ENCODE peak calls at places on chromosomes 4 and X, in four cellular contexts. One of them, this sample, is unnamed.

GRCh38 chr4:185421366-185422124 is 4.2 kb downstream of the UFSP2 start:
- DNase-seq in tibial artery: no peak
- DNase-seq in H9: no peak
- DNase-seq in testis: no peak
- DNase-seq in this sample: no peak

GRCh38 chrX:1440506-1440905 is 12.2 kb downstream of the ASMTL start:
- DNase-seq in tibial artery: no peak
- DNase-seq in testis: no peak
- DNase-seq in H9: no peak
- DNase-seq in this sample: no peak

GRCh38 chr4:4443821-4444220 is 56.9 kb downstream of the NSG1 start:
- DNase-seq in tibial artery: no peak
- DNase-seq in H9: no peak
- DNase-seq in testis: no peak
- DNase-seq in this sample: no peak

GRCh38 chr4:182143822-182144620 is 99.2 kb upstream of the TENM3 start:
- DNase-seq in testis: peak; percentile 66
- DNase-seq in H9: peak; percentile 80
- DNase-seq in tibial artery: no peak
- DNase-seq in this sample: peak; percentile 49

GRCh38 chrX:107448625-107449468 is 605 bp upstream of the FRMPD3 start:
- DNase-seq in testis: no peak
- DNase-seq in H9: peak; percentile 81
- DNase-seq in tibial artery: no peak
- DNase-seq in this sample: no peak

GRCh38 chr4:139164731-139165130 is 12.3 kb downstream of the ELF2 start:
- DNase-seq in testis: no peak
- DNase-seq in tibial artery: no peak
- DNase-seq in H9: no peak
- DNase-seq in this sample: no peak

GRCh38 chr4:156939151-156939550 is 32.4 kb downstream of the PDGFC start:
- DNase-seq in tibial artery: no peak
- DNase-seq in testis: no peak
- DNase-seq in H9: no peak
- DNase-seq in this sample: no peak

GRCh38 chr4:159946983-159947645 is 844.2 kb downstream of the RAPGEF2 start:
- DNase-seq in testis: no peak
- DNase-seq in H9: no peak
- DNase-seq in tibial artery: no peak
- DNase-seq in this sample: no peak

GRCh38 chr4:154503598-154503997 is 12.0 kb upstream of the DCHS2 start:
- DNase-seq in tibial artery: no peak
- DNase-seq in H9: no peak
- DNase-seq in testis: no peak
- DNase-seq in this sample: no peak

GRCh38 chrX:133965321-133965720 is 20.1 kb downstream of the GPC3 start:
- DNase-seq in tibial artery: no peak
- DNase-seq in H9: no peak
- DNase-seq in testis: no peak
- DNase-seq in this sample: no peak

GRCh38 chrX:13689519-13690211 is 737 bp downstream of the RAB9A start:
- DNase-seq in tibial artery: peak; percentile 18
- DNase-seq in testis: no peak
- DNase-seq in H9: no peak
- DNase-seq in this sample: no peak

GRCh38 chr4:148240241-148240640 is 202.0 kb downstream of the NR3C2 start:
- DNase-seq in testis: no peak
- DNase-seq in H9: no peak
- DNase-seq in tibial artery: no peak
- DNase-seq in this sample: no peak

GRCh38 chr4:27084685-27085356 is 224.2 kb downstream of the STIM2 start:
- DNase-seq in tibial artery: no peak
- DNase-seq in testis: peak; percentile 23
- DNase-seq in H9: peak; percentile 74
- DNase-seq in this sample: peak; percentile 27

GRCh38 chr4:84482564-84483563 is 16.2 kb downstream of the NKX6-1 start:
- DNase-seq in testis: peak; percentile 67
- DNase-seq in H9: peak; percentile 89
- DNase-seq in tibial artery: no peak
- DNase-seq in this sample: peak; percentile 31

GRCh38 chr4:157674699-157675098 is 454.2 kb downstream of the GRIA2 start:
- DNase-seq in tibial artery: no peak
- DNase-seq in H9: no peak
- DNase-seq in testis: no peak
- DNase-seq in this sample: no peak

GRCh38 chr4:156298230-156298629 is 344.6 kb upstream of the CTSO start:
- DNase-seq in H9: no peak
- DNase-seq in testis: no peak
- DNase-seq in tibial artery: no peak
- DNase-seq in this sample: no peak

GRCh38 chr4:119132306-119132705 is 3.3 kb upstream of the MYOZ2 start:
- DNase-seq in tibial artery: no peak
- DNase-seq in testis: no peak
- DNase-seq in H9: no peak
- DNase-seq in this sample: no peak

GRCh38 chr4:155444695-155445094 is 67.9 kb upstream of the MAP9 start:
- DNase-seq in tibial artery: no peak
- DNase-seq in H9: no peak
- DNase-seq in testis: no peak
- DNase-seq in this sample: no peak

GRCh38 chr4:26792639-26793038 is 68.0 kb upstream of the STIM2 start:
- DNase-seq in H9: no peak
- DNase-seq in testis: no peak
- DNase-seq in tibial artery: no peak
- DNase-seq in this sample: no peak

GRCh38 chrX:153571159-153571908 is 27.6 kb downstream of the CCNQ start:
- DNase-seq in testis: no peak
- DNase-seq in tibial artery: no peak
- DNase-seq in H9: no peak
- DNase-seq in this sample: no peak

GRCh38 chr4:185847352-185848078 is 35.5 kb upstream of the SORBS2 start:
- DNase-seq in testis: no peak
- DNase-seq in tibial artery: no peak
- DNase-seq in H9: no peak
- DNase-seq in this sample: no peak

GRCh38 chrX:72271812-72272211 is 5.2 kb downstream of the RPS4X start:
- DNase-seq in testis: no peak
- DNase-seq in tibial artery: no peak
- DNase-seq in H9: no peak
- DNase-seq in this sample: no peak

GRCh38 chrX:72273718-72274117 is 3.3 kb downstream of the RPS4X start:
- DNase-seq in tibial artery: no peak
- DNase-seq in H9: no peak
- DNase-seq in testis: no peak
- DNase-seq in this sample: no peak

GRCh38 chrX:72276478-72276953 is 532 bp downstream of the RPS4X start:
- DNase-seq in testis: peak; percentile 21
- DNase-seq in tibial artery: no peak
- DNase-seq in H9: no peak
- DNase-seq in this sample: no peak

GRCh38 chrX:72272868-72273267 is 4.2 kb downstream of the RPS4X start:
- DNase-seq in H9: no peak
- DNase-seq in testis: no peak
- DNase-seq in tibial artery: no peak
- DNase-seq in this sample: no peak

GRCh38 chrX:72274526-72274925 is 2.5 kb downstream of the RPS4X start:
- DNase-seq in tibial artery: no peak
- DNase-seq in H9: no peak
- DNase-seq in testis: no peak
- DNase-seq in this sample: no peak
- H3K27ac ChIP-seq in tibial artery: no peak overlapping the region
- H3K27ac ChIP-seq in H9: no peak overlapping the region
- H3K27ac ChIP-seq in testis: no peak overlapping the region
- H3K27ac ChIP-seq in this sample: no peak overlapping the region

GRCh38 chr4:79042079-79042674 is 102.9 kb upstream of the PAQR3 start:
- DNase-seq in testis: peak; percentile 26
- DNase-seq in H9: no peak
- DNase-seq in tibial artery: no peak
- DNase-seq in this sample: no peak
- TF ChIP-seq CTCF in testis: peak; percentile 51
- TF ChIP-seq CTCF in H9: peak; percentile 72
- TF ChIP-seq CTCF in tibial artery: peak; percentile 45
- TF ChIP-seq CTCF in this sample: peak; percentile 54

DNA sequence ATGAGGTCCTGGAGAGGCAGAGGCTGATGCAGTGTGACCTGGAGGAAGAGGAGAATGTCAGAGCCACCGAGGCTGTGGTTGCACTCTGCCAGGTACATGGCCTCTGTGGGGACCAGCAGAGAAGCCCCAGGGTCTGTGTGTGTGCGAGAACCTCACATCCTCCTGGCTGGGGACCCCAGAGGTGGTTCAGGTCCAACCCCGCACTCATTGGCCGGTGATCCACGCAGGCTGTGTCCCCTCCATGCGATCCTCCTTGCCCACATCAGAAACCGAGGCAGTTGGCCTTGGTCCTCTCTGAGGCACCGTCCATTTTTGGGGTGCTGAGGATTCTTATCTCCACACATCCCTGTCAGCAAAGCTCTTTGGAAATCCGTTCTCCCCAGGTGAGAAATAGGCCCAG is 45.3 kb downstream of the EVC start:
- DNase-seq in tibial artery: no peak
- DNase-seq in H9: no peak
- DNase-seq in testis: no peak
- DNase-seq in this sample: no peak
- H3K4me1 ChIP-seq in tibial artery: no peaks in the 10 kb centered on the region
- H3K4me1 ChIP-seq in H9: peaks cover 4% of the 10 kb centered on the region
- H3K4me1 ChIP-seq in testis: no peaks in the 10 kb centered on the region
- H3K4me1 ChIP-seq in this sample: no peaks in the 10 kb centered on the region

DNA sequence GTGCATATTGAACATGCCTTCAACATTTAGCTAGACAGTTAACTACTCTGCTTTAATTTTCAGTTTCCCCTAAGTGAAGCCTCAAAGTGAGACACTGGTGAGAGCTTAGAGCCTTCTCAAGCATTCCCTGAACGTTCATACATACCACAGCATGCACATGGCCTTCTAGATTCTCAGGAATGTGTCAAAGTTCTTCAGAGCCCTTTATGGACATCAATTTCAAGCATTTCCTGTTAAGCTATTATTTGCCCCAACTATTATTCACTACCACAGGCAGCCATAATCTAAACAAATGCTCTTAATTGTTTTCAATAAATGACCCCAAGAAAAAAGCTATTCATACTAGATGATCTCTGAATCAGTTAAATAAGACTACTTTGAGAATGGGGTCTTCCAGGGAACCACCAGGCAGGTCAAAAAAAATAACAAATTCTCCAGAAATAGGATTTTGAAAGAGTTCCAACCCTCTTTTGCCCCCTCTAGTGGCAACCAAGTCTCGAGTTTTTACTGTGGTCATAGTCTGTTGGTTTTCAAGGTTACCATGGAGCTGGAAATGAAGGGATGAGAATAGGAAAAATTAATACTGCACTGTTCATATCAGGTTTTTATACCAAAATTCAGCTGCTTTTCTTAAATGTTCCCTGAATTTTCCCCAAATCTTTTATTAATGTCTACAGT is 235.4 kb downstream of the RAB28 start:
- DNase-seq in testis: no peak
- DNase-seq in tibial artery: no peak
- DNase-seq in H9: no peak
- DNase-seq in this sample: no peak
- H3K27ac ChIP-seq in testis: no peak overlapping the region
- H3K27ac ChIP-seq in tibial artery: no peak overlapping the region
- H3K27ac ChIP-seq in H9: no peak overlapping the region
- H3K27ac ChIP-seq in this sample: no peak overlapping the region

DNA sequence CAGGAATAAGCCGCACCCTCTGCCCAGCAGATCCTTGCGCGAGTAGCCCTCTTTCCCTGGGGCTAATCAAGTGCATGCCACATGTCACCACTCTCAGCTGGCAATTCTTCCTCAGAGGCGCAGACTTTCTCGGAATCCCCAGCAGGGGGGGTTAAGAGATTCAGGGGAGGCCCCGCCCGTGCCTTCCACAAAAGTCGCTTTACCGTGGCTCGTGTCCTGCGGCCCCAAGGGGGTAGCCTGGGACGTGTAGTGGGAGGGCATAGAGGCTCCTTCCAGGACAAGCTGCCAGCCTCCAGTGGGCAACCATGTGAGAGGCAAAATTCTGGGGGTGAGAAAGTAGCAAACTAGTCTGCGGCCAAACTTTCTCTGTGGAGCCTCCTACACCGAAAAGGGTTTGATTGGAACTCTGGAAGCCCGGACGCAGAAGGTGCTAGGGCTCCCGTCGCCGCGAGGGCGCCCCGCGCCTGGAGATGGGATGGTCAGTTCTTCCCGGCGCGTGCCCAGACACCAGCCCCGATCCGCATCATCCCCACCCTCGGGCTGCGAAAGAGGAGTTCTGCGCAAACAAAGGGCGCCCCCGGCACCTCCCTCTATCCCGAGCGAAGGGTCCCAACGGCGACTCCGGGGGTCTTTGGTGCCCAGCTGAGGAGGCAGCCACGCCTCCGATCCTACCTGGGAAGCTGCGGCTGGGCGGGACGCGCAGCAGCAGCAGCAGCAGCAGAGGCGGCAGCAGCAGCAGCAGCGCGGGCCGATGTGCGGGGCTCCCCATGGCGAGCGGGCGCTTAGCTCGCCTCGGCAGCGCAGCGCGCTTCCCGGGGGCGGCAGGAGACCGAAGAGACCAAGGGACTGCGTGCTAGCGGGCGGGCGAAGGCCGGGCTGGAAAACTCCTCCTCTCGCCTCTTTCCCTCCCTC is at the start of gene SRPX:
- DNase-seq in H9: peak; percentile 53
- DNase-seq in tibial artery: peak; percentile 34
- DNase-seq in testis: peak; percentile 26
- DNase-seq in this sample: peak; percentile 57
- TF ChIP-seq CTCF in H9: peak; percentile 39
- TF ChIP-seq CTCF in tibial artery: peak; percentile 28
- TF ChIP-seq CTCF in testis: no peak
- TF ChIP-seq CTCF in this sample: peak; percentile 11